ENCODE peak calls at places on chromosomes 3 and 15, in seven cellular contexts. A, F, G, U, L, V and N are unnamed samples.

GRCh38 chr3:189278211-189278610 is 106.4 kb downstream of the TPRG1 start:
- DNase-seq in A (no peak), F (no peak), G (no peak), U (no peak), L (no peak), V (no peak), N (no peak)

GRCh38 chr3:141499304-141499703 is 12.5 kb downstream of the RASA2 start:
- DNase-seq in A (no peak), F (no peak), G (no peak), U (no peak), L (no peak), V (no peak), N (no peak)

GRCh38 chr3:8931342-8931741 is 31.9 kb downstream of the RAD18 start:
- DNase-seq in A (no peak), F (no peak), G (no peak), U (peak), L (no peak), V (no peak), N (no peak)

GRCh38 chr3:73026111-73026510 is 29.5 kb downstream of the PPP4R2 start:
- DNase-seq in A (no peak), F (peak), G (no peak), U (no peak), L (no peak), V (no peak), N (no peak)

GRCh38 chr3:173257797-173258196 is 116.8 kb upstream of the SPATA16 start:
- DNase-seq in A (no peak), F (no peak), G (no peak), U (no peak), L (no peak), V (no peak), N (no peak)

GRCh38 chr3:197035577-197035976 is 6.0 kb upstream of the MELTF start:
- DNase-seq in A (no peak), F (no peak), G (no peak), U (no peak), L (no peak), V (no peak), N (no peak)

GRCh38 chr3:127822836-127823589 is 698 bp upstream of the MGLL start:
- DNase-seq in A (no peak), F (no peak), G (peak), U (peak), L (peak), V (no peak), N (peak)

GRCh38 chr15:72153269-72153668 is 35.1 kb downstream of the SENP8 start:
- DNase-seq in A (no peak), F (no peak), G (no peak), U (no peak), L (no peak), V (peak), N (no peak)

GRCh38 chr3:132587401-132587800 is 9.7 kb upstream of the ACKR4 start:
- DNase-seq in A (no peak), F (no peak), G (no peak), U (no peak), L (no peak), V (no peak), N (no peak)

GRCh38 chr3:51391566-51392300 is 648 bp downstream of the RBM15B start:
- DNase-seq in A (no peak), F (no peak), G (peak), U (peak), L (peak), V (peak), N (peak)

GRCh38 chr3:141275032-141275422 is 43.4 kb downstream of the PXYLP1 start:
- DNase-seq in A (no peak), F (peak), G (no peak), U (no peak), L (no peak), V (peak), N (no peak)

GRCh38 chr3:72903004-72903403 is 15.2 kb downstream of the GXYLT2 start:
- DNase-seq in A (no peak), F (peak), G (no peak), U (no peak), L (no peak), V (no peak), N (no peak)

GRCh38 chr3:37862219-37862711 is 585 bp downstream of the CTDSPL start:
- DNase-seq in A (no peak), F (no peak), G (peak), U (peak), L (peak), V (peak), N (peak)

DNA sequence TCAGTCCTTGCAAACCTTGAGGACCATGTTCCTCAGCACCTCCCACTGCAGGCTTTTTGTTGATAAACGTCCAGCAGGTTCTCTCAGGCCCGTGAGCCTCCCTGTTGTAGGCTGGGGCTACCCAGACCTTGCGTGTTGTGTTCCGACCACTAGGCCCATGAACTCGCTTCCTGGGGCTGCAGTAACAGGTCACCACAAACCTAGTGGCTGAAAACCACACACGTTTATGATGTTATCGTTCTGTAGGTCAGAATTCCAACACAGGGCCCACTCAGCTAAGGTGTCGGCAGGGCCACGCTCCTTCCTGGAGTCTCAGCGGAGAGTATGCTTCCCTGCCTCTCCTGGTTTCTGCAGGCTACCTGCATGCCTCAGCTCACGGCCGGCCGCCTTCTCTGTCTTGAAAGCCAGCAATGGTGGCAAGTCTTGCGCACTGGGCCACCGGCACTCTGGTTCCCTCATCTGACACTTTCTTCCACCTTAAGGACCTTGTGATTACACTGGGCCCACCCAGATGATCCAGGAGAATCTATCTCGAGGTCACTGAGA is 60.8 kb downstream of the ATP10A start:
- DNase-seq in A (no peak), F (no peak), G (no peak), U (no peak), L (no peak), V (no peak), N (no peak)
- TF ChIP-seq TAF1 in A (no peak), F (no peak), G (no peak), U (no peak), L (no peak), V (no peak), N (no peak)

DNA sequence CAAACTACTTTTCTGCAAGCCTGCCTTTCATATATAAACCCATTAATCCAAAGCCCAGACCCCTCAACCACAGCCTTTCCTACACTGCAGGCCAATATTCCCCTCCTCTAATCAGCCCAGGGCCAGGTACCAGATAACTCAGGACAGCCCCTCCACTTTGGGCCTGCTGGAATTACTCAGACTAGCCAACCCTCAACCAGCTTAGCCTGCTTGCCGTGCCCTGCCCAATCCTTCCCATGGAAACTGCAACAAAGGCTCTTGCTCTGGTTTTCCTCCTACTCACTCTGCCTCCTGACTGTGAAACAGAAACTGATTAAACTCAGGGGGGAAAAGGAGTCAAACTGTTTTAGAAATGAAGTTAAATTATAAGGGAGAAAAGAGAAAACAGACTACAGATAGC is 248.1 kb downstream of the KLF13 start:
- DNase-seq in A (no peak), F (no peak), G (no peak), U (no peak), L (no peak), V (no peak), N (no peak)
- TF ChIP-seq TAF1 in A (no peak), F (no peak), G (no peak), U (no peak), L (no peak), V (no peak), N (no peak)

GRCh38 chr3:193030276-193030675 is 112.6 kb upstream of the MB21D2 start:
- DNase-seq in A (no peak), F (no peak), G (no peak), U (no peak), L (no peak), V (no peak), N (no peak)
- TF ChIP-seq TAF1 in A (no peak), F (no peak), G (no peak), U (no peak), L (no peak), V (no peak), N (no peak)

DNA sequence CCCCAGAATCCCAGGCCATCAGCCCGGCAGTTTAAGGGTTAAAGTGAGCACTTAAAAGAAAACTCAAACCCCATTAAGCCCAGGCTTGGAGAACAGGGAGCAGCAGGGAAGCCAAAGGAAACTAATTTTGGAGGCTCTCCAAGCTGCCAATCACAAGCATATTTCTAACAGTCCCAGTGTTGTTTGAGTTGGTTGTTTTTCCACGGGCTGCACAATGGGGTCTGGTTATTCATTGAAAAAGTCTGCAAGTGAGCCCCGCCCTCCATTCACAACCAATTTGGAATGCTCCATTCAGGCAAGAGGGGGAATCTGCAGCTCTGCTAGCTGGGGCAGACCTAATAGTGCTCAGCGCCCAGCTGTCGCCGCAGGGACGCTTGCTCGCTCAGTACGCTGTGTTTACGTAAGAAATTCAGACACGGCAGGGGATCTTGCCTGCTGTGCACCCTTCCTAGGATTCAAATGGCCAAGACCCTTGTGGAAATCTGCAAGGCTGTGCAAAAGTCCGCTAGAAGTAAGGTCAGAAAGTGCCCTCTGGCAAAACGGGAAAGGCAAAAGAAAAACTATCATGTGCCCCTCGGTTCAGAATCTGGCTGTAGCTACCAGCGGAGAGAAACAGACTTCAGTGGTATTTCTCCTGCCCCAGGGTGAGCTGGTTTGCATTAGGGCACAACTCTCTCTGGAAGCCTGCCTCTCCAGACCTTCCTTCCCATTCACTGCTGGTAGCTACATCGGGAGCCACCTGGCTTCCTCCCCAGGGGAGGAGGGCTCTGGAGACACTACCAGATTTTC is 11.0 kb downstream of the ETV5 start:
- DNase-seq in A (no peak), F (peak), G (no peak), U (peak), L (peak), V (peak), N (no peak)
- TF ChIP-seq TAF1 in A (no peak), F (peak), G (no peak), U (no peak), L (no peak), V (no peak), N (no peak)

DNA sequence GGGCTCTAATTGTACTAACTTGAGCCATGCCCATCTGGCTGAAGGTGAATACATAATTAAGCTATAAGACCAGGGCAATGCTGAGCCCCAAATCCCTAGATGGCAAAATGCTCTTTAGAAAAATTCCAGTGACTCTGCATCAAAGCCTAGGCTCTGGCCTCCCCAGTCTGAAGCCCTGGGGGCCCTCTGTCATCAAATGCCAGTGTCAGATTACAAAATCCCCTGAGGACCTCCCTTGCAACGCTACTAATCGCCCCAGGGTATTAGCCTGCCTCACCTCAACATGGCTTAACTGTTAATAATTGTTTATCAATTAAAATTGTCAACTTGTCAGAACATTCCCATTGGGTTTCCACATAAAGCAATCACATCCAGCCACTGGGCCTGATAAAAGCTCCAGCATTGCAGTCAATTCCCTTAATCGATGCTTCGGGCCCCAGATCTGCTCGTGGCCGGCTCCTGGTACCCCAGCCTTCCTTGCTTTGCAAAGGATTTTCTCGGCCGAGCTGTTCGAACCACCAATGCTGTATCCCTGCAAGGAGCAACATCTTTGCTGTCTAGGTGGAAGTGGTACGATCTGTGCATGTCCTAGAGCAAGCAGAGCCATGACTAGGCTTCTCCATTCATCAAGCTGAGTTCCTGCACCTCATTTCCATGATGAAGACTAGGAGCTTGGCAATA is 151.7 kb downstream of the MEGF11 start:
- DNase-seq in A (no peak), F (no peak), G (no peak), U (no peak), L (no peak), V (no peak), N (no peak)
- TF ChIP-seq TAF1 in A (no peak), F (no peak), G (no peak), U (no peak), L (no peak), V (no peak), N (no peak)

GRCh38 chr15:36066757-36067156 is 512.7 kb upstream of the CDIN1 start:
- DNase-seq in A (no peak), F (no peak), G (no peak), U (no peak), L (no peak), V (no peak), N (no peak)

GRCh38 chr15:36062357-36062756 is 516.4 kb upstream of the DPH6 start:
- DNase-seq in A (no peak), F (no peak), G (no peak), U (no peak), L (no peak), V (no peak), N (no peak)

DNA sequence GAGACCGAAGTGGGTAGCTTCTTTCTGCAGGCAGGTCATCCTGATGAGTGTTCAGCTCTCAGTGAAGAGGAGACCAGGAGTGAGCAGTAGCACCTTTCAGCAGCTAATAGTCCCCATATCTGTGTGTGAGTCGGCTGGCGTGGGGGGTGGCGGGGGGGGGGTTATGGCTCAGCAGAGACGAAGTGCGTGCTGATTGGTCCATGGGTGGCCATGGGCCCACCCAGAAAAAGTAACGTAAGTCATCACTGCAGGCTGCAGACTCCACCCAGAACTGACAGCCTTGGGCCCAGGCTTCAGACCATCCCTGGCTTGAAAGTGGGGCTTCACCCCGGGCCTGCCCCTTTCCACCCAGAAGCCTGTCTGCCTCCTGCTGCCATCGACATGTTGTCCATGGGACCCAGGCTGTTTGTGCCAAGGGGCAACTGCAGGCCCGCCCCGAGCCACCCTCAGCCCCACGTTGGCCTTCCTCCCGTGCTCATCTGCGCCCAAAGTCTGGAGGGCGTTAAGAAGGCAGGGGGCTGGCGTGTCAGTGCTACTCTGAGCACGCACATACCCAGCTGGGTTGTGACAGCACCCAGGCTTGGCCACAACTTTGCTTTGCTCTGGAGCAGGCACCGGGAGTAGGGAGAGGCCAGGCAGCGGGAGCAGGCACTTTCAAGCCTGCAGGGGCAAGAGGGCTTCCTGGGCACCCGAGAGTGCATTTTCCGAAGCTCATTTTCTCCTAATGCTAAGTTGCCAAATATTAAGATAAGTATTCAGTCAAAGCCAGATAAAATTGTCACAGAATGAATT is 511.7 kb upstream of the CDIN1 start:
- DNase-seq in A (peak), F (no peak), G (no peak), U (no peak), L (peak), V (no peak), N (no peak)
- TF ChIP-seq TAF1 in A (no peak), F (no peak), G (no peak), U (no peak), L (no peak), V (no peak), N (no peak)

DNA sequence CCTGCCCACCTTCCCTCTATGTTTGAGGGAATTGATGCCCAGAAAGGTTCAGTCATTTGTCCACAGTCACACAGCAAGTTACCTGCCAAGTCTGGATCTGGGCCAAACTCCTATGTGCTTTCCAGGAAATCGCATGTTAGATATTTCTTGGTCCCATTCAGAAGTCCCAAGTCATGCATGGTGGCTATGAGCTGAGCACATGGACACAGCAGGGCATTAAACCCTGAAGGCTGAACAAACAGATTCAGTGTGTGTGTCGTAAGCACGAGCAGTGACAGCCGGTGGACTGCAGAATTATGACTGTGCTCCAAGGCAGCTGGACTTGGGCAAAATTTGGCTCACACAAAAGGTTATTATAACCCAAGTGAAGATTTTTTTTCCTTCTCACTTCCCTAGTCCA is 11.4 kb upstream of the SLC6A6 start:
- DNase-seq in A (no peak), F (peak), G (no peak), U (no peak), L (no peak), V (no peak), N (no peak)
- TF ChIP-seq TAF1 in A (no peak), F (no peak), G (no peak), U (no peak), L (no peak), V (no peak), N (no peak)

GRCh38 chr15:80107204-80107603 is 45.6 kb upstream of the FAH start:
- DNase-seq in A (no peak), F (no peak), G (no peak), U (no peak), L (no peak), V (no peak), N (no peak)

GRCh38 chr15:80109388-80109787 is 43.4 kb upstream of the FAH start:
- DNase-seq in A (no peak), F (no peak), G (no peak), U (no peak), L (no peak), V (no peak), N (no peak)

GRCh38 chr15:80107774-80108173 is 45.0 kb upstream of the FAH start:
- DNase-seq in A (no peak), F (no peak), G (no peak), U (no peak), L (no peak), V (no peak), N (no peak)

GRCh38 chr15:80106051-80106450 is 46.6 kb downstream of the ZFAND6 start:
- DNase-seq in A (no peak), F (no peak), G (no peak), U (no peak), L (no peak), V (no peak), N (no peak)

DNA sequence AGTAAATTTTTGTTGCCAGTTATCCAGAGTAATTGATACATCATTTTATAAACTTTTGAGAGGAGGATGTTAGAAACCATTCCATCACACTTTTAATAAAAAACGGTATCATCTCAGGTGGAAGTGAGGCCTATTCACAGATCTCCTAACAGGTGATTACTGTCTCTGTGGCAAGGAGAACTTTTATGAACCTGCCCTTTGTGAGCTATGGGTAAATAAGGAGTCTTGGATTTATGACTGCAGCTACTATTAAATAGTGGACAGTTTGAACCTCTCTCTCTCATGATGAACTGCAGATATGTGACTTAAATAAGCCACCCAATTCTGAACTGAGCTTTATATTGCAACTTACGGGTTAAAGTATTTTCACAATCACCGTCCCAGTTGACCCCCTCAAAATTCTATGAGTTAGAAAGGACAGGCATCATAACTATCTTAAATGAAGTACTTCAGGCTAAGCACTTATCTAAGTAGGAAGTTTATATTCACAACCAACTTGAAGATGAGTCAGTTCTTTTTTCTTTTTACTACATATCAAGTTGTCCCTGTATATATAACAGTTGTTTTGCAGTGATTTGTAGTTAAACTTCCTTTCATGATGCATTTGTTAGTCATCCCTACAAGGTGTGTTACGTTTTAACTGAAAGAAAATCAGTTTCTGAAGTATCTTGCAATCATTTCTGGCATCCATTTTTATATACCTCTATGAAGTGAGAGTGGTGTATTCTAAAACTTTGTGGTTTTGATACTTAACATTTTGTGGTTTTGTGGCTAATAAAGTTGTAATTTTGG is 45.9 kb downstream of the ZFAND6 start:
- DNase-seq in A (no peak), F (no peak), G (no peak), U (no peak), L (no peak), V (no peak), N (no peak)
- TF ChIP-seq TAF1 in A (no peak), F (no peak), G (no peak), U (no peak), L (no peak), V (no peak), N (no peak)